ENCODE peak calls at places on chromosomes 6 and 20, in five cellular contexts. F is activated CD4-positive, CD25-positive, alpha-beta regulatory T cell; H is NCI-H1694 treated with DMSO at 0.1 percent for 48 hours; O is fibroblast of pulmonary artery; T is mammary epithelial cell. Y is an unnamed sample.

GRCh38 chr20:42577193-42577592 is 612.5 kb downstream of the PTPRT start:
- DNase-seq in H (no peak), O (no peak), T (no peak), F (no peak), Y (no peak)

GRCh38 chr6:36544228-36544627 is 3.1 kb downstream of the STK38 start:
- DNase-seq in F (peak), T (peak), H (no peak), O (peak), Y (no peak)

GRCh38 chr6:38482466-38482865 is 157.3 kb downstream of the BTBD9 start:
- DNase-seq in F (no peak), O (no peak), H (no peak), T (no peak), Y (no peak)

GRCh38 chr20:13035399-13036173 is 26.8 kb downstream of the SPTLC3 start:
- DNase-seq in F (no peak), T (no peak), H (no peak), O (no peak), Y (no peak)

GRCh38 chr20:49658508-49658907 is 55.2 kb downstream of the B4GALT5 start:
- DNase-seq in T (no peak), O (no peak), F (no peak), H (no peak), Y (no peak)

GRCh38 chr6:82017316-82017715 is 230.2 kb downstream of the IBTK start:
- DNase-seq in F (no peak), T (peak), H (peak), O (peak), Y (no peak)

GRCh38 chr6:21831531-21832291 is 238.2 kb downstream of the SOX4 start:
- DNase-seq in H (no peak), O (peak), T (peak), F (no peak), Y (no peak)

GRCh38 chr6:1634081-1634480 is 24.4 kb downstream of the FOXC1 start:
- DNase-seq in T (no peak), H (no peak), F (no peak), O (no peak), Y (no peak)

GRCh38 chr6:158018851-158019361 is 37.2 kb downstream of the SYNJ2 start:
- DNase-seq in O (peak), F (no peak), T (no peak), H (no peak), Y (no peak)

GRCh38 chr6:46221221-46221793 is 50.5 kb upstream of the ENPP5 start:
- DNase-seq in T (peak), F (no peak), O (peak), H (no peak), Y (no peak)

GRCh38 chr20:19834287-19834686 is 76.2 kb downstream of the RIN2 start:
- DNase-seq in T (no peak), F (no peak), O (no peak), H (no peak), Y (no peak)

GRCh38 chr6:4088684-4089083 is 9.7 kb upstream of the FAM217A start:
- DNase-seq in F (no peak), O (no peak), H (no peak), T (no peak), Y (no peak)

GRCh38 chr6:26105842-26106241 is 18.6 kb downstream of the HFE start:
- DNase-seq in O (no peak), F (no peak), H (no peak), T (no peak), Y (no peak)

GRCh38 chr6:42727084-42727601 is 4.7 kb upstream of the PRPH2 start:
- DNase-seq in T (no peak), H (no peak), O (no peak), F (no peak), Y (peak)

GRCh38 chr6:44090465-44090864 is 36.8 kb downstream of the MRPL14 start:
- DNase-seq in O (no peak), F (no peak), H (no peak), T (no peak), Y (no peak)

GRCh38 chr6:138765896-138766487 is 7.6 kb upstream of the CCDC28A start:
- DNase-seq in H (peak), F (no peak), T (peak), O (peak), Y (no peak)

GRCh38 chr6:31037692-31038091 is 27.4 kb downstream of the MUC22 start:
- DNase-seq in H (no peak), O (no peak), T (peak), F (no peak), Y (no peak)

GRCh38 chr20:44075191-44075949 is 111.6 kb downstream of the JPH2 start:
- DNase-seq in F (no peak), T (no peak), H (no peak), O (no peak), Y (peak)

GRCh38 chr6:44078795-44079671 is 48.2 kb downstream of the MRPL14 start:
- DNase-seq in T (peak), F (no peak), H (no peak), O (peak), Y (no peak)

GRCh38 chr6:161882196-161882595 is 608.3 kb upstream of the AGPAT4 start:
- DNase-seq in T (no peak), O (no peak), F (no peak), H (no peak), Y (no peak)

GRCh38 chr6:35068644-35069043 is 72.5 kb downstream of the TCP11 start:
- DNase-seq in H (no peak), T (no peak), O (no peak), F (no peak), Y (no peak)

GRCh38 chr20:35561268-35561667 is 19.4 kb downstream of the ERGIC3 start:
- DNase-seq in O (peak), F (no peak), T (no peak), H (no peak), Y (peak)

GRCh38 chr6:124679392-124679791 is 282.8 kb upstream of the RNF217 start:
- DNase-seq in H (no peak), F (no peak), T (peak), O (peak), Y (no peak)

GRCh38 chr20:22382742-22383141 is 201.6 kb downstream of the FOXA2 start:
- DNase-seq in T (peak), O (peak), F (no peak), H (no peak), Y (no peak)

GRCh38 chr20:34293589-34293988 is 9.6 kb downstream of the AHCY start:
- DNase-seq in T (no peak), O (no peak), H (no peak), F (no peak), Y (no peak)

GRCh38 chr6:133062077-133062476 is 179.1 kb upstream of the EYA4 start:
- DNase-seq in O (peak), T (no peak), H (no peak), F (no peak), Y (no peak)

GRCh38 chr6:31815025-31815838 is at the start of the genes HSPA1A and HSPA1L:
- DNase-seq in O (peak), T (peak), H (peak), F (no peak), Y (peak)

GRCh38 chr6:117138920-117139319 is 126.4 kb upstream of the VGLL2 start:
- DNase-seq in O (no peak), T (no peak), F (no peak), H (no peak), Y (no peak)

GRCh38 chr6:22722913-22723312 is 153.5 kb downstream of the HDGFL1 start:
- DNase-seq in F (no peak), T (no peak), O (no peak), H (no peak), Y (no peak)

GRCh38 chr6:113396644-113397201 is 460.4 kb upstream of the MARCKS start:
- DNase-seq in F (no peak), T (no peak), H (no peak), O (no peak), Y (no peak)

GRCh38 chr6:81814365-81815109 is 62.1 kb upstream of the TENT5A start:
- DNase-seq in H (no peak), T (peak), O (peak), F (no peak), Y (no peak)

GRCh38 chr20:36932476-36933426 is 18.8 kb downstream of the SAMHD1 start:
- DNase-seq in O (peak), H (no peak), F (no peak), T (no peak), Y (peak)

GRCh38 chr6:24126586-24127192 is 674 bp downstream of the NRSN1 start:
- DNase-seq in T (peak), H (no peak), O (peak), F (no peak), Y (no peak)

GRCh38 chr6:107418118-107418517 is 41.2 kb downstream of the PDSS2 start:
- DNase-seq in O (peak), F (no peak), H (no peak), T (peak), Y (no peak)

GRCh38 chr6:16674666-16675392 is 86.4 kb downstream of the ATXN1 start:
- DNase-seq in H (no peak), T (no peak), O (peak), F (no peak), Y (no peak)

GRCh38 chr20:34240121-34240520 is 1.1 kb upstream of the ASIP start:
- DNase-seq in T (no peak), O (no peak), F (no peak), H (no peak), Y (no peak)

GRCh38 chr20:49561806-49562205 is 6.1 kb downstream of the PTGIS start:
- DNase-seq in O (no peak), F (no peak), T (no peak), H (no peak), Y (no peak)

GRCh38 chr20:51943761-51944160 is 141.4 kb upstream of the SALL4 start:
- DNase-seq in T (no peak), O (no peak), F (no peak), H (no peak), Y (no peak)

GRCh38 chr20:43840382-43841070 is 74.1 kb upstream of the TOX2 start:
- DNase-seq in H (no peak), T (no peak), F (no peak), O (peak), Y (no peak)

Y was measured in upper lobe of right lung.